ENCODE peak calls at places on chromosome 7, in four cellular contexts. F is A172; J is activated naive CD8-positive, alpha-beta T cell treated with anti-CD3 and anti-CD28 coated beads, Interleukin-2, amount 10 ng/mL, durations not matched to agents 7 days and 5 days; G is hepatic stellate cell. P is an unnamed sample.

GRCh38 chr7:73892003-73892975 is 31.3 kb downstream of the TMEM270 start:
- DNase-seq in F (peak), J (no peak), G (peak), P (peak)

GRCh38 chr7:21429786-21430574 is 2.1 kb downstream of the SP4 start:
- DNase-seq in F (no peak), J (no peak), G (no peak), P (no peak)

GRCh38 chr7:21071570-21071969 is 284.9 kb upstream of the SP8 start:
- DNase-seq in F (no peak), J (no peak), G (no peak), P (no peak)

GRCh38 chr7:135320277-135320676 is 86.6 kb downstream of the STRA8 start:
- DNase-seq in F (peak), J (no peak), G (peak), P (peak)

GRCh38 chr7:143385891-143386781 is 5.0 kb downstream of the ZYX start:
- DNase-seq in F (no peak), J (peak), G (no peak), P (peak)

GRCh38 chr7:70434376-70434775 is 697.6 kb upstream of the GALNT17 start:
- DNase-seq in F (no peak), J (no peak), G (no peak), P (no peak)

GRCh38 chr7:77326131-77326530 is 90.0 kb downstream of the GSAP start:
- DNase-seq in F (peak), J (no peak), G (peak), P (peak)

GRCh38 chr7:105473163-105473562 is 48.9 kb downstream of the PUS7 start:
- DNase-seq in F (peak), J (no peak), G (no peak), P (no peak)

GRCh38 chr7:39493929-39494328 is 72.3 kb upstream of the YAE1 start:
- DNase-seq in F (no peak), J (no peak), G (no peak), P (no peak)

GRCh38 chr7:111107576-111107975 is 16.6 kb downstream of the LRRN3 start:
- DNase-seq in F (no peak), J (no peak), G (no peak), P (no peak)

GRCh38 chr7:141702047-141702567 is at the start of gene DENND11:
- DNase-seq in F (no peak), J (peak), G (peak), P (peak)

GRCh38 chr7:95755277-95755934 is 16.9 kb upstream of the DYNC1I1 start:
- DNase-seq in F (no peak), J (no peak), G (no peak), P (no peak)

GRCh38 chr7:29807179-29807841 is 1.0 kb downstream of the WIPF3 start:
- DNase-seq in F (no peak), J (no peak), G (no peak), P (no peak)

GRCh38 chr7:16114633-16115032 is 306.7 kb downstream of the CRPPA start:
- DNase-seq in F (peak), J (no peak), G (no peak), P (peak)

GRCh38 chr7:2110586-2111396 is 122.0 kb downstream of the MAD1L1 start:
- DNase-seq in F (no peak), J (no peak), G (no peak), P (peak)

GRCh38 chr7:31986878-31987518 is 83.2 kb downstream of the PDE1C start:
- DNase-seq in F (no peak), J (no peak), G (no peak), P (no peak)

GRCh38 chr7:152723364-152723763 is 36.2 kb upstream of the ACTR3B start:
- DNase-seq in F (no peak), J (no peak), G (no peak), P (no peak)

GRCh38 chr7:46559194-46559576 is 638.1 kb upstream of the IGFBP3 start:
- DNase-seq in F (peak), J (no peak), G (no peak), P (peak)

GRCh38 chr7:12911053-12911452 is 223.6 kb downstream of the ARL4A start:
- DNase-seq in F (no peak), J (no peak), G (no peak), P (no peak)

GRCh38 chr7:71521506-71521905 is 389.6 kb downstream of the GALNT17 start:
- DNase-seq in F (no peak), J (no peak), G (no peak), P (no peak)

GRCh38 chr7:92179393-92179924 is 517 bp upstream of the LRRD1 start:
- DNase-seq in F (no peak), J (no peak), G (peak), P (no peak)

GRCh38 chr7:8357536-8357935 is 75.9 kb upstream of the NXPH1 start:
- DNase-seq in F (no peak), J (no peak), G (no peak), P (no peak)

GRCh38 chr7:36360244-36360643 is 29.4 kb upstream of the ANLN start:
- DNase-seq in F (no peak), J (no peak), G (no peak), P (no peak)

GRCh38 chr7:154769527-154769926 is 233.4 kb downstream of the PAXIP1 start:
- DNase-seq in F (no peak), J (no peak), G (no peak), P (no peak)

GRCh38 chr7:29289156-29290021 is 94.8 kb downstream of the CHN2 start:
- DNase-seq in F (no peak), J (no peak), G (no peak), P (peak)

GRCh38 chr7:101096331-101096956 is 11.2 kb downstream of the TRIM56 start:
- DNase-seq in F (no peak), J (no peak), G (no peak), P (no peak)

GRCh38 chr7:51589111-51589510 is 272.5 kb upstream of the COBL start:
- DNase-seq in F (no peak), J (no peak), G (no peak), P (no peak)

GRCh38 chr7:147153571-147153970 is 1037.0 kb downstream of the CNTNAP2 start:
- DNase-seq in F (no peak), J (no peak), G (no peak), P (no peak)

GRCh38 chr7:54788664-54789063 is 29.7 kb upstream of the SEC61G start:
- DNase-seq in F (peak), J (no peak), G (peak), P (peak)

GRCh38 chr7:78510580-78511188 is 712.1 kb downstream of the PHTF2 start:
- DNase-seq in F (peak), J (no peak), G (peak), P (peak)

GRCh38 chr7:16270844-16271243 is 150.5 kb downstream of the CRPPA start:
- DNase-seq in F (no peak), J (no peak), G (no peak), P (no peak)

P was measured in lung microvascular endothelial cell.